ENCODE peak calls at places on chromosome X, in six cellular contexts. N, S, L, V, B and F are unnamed samples.

GRCh38 chrX:110045421-110045820 is 42.5 kb downstream of the TMEM164 start:
- DNase-seq in N (no peak), S (no peak), L (no peak), V (no peak), B (no peak), F (no peak)

GRCh38 chrX:42524374-42524773 is 253.6 kb downstream of the PPP1R2C start:
- DNase-seq in N (no peak), S (no peak), L (no peak), V (no peak), B (peak; percentile 1), F (no peak)

GRCh38 chrX:148854351-148854750 is 353.9 kb downstream of the AFF2 start:
- DNase-seq in N (no peak), S (no peak), L (no peak), V (no peak), B (no peak), F (no peak)

GRCh38 chrX:70352473-70352872 is 62.6 kb downstream of the KIF4A start:
- DNase-seq in N (no peak), S (no peak), L (no peak), V (no peak), B (no peak), F (no peak)

GRCh38 chrX:35380808-35381700 is 417.1 kb upstream of the MAGEB16 start:
- DNase-seq in N (no peak), S (no peak), L (no peak), V (no peak), B (peak; percentile 20), F (no peak)

GRCh38 chrX:126900937-126901336 is 81.4 kb downstream of the PRR32 start:
- DNase-seq in N (no peak), S (no peak), L (no peak), V (no peak), B (no peak), F (no peak)

GRCh38 chrX:153924149-153924861 is 1.8 kb downstream of the ARHGAP4 start:
- DNase-seq in N (no peak), S (peak; percentile 39), L (no peak), V (peak; percentile 44), B (peak; percentile 44), F (no peak)

GRCh38 chrX:131225078-131225477 is 64.0 kb downstream of the IGSF1 start:
- DNase-seq in N (no peak), S (no peak), L (no peak), V (no peak), B (no peak), F (no peak)

GRCh38 chrX:109274806-109275205 is 207.1 kb downstream of the GUCY2F start:
- DNase-seq in N (no peak), S (no peak), L (no peak), V (no peak), B (no peak), F (no peak)

GRCh38 chrX:37454537-37455285 is 105.5 kb downstream of the PRRG1 start:
- DNase-seq in N (no peak), S (no peak), L (no peak), V (no peak), B (peak; percentile 29), F (no peak)

GRCh38 chrX:153993079-153993478 is 20.5 kb downstream of the TMEM187 start:
- DNase-seq in N (no peak), S (no peak), L (no peak), V (no peak), B (no peak), F (no peak)

GRCh38 chrX:150227321-150227860 is 135.7 kb upstream of the MAMLD1 start:
- DNase-seq in N (no peak), S (no peak), L (no peak), V (no peak), B (no peak), F (no peak)

GRCh38 chrX:8105531-8105930 is 65.5 kb downstream of the VCX2 start:
- DNase-seq in N (no peak), S (no peak), L (no peak), V (no peak), B (no peak), F (no peak)

GRCh38 chrX:7083468-7084396 is 63.8 kb upstream of the STS start:
- DNase-seq in N (no peak), S (no peak), L (no peak), V (no peak), B (peak; percentile 98), F (no peak)

GRCh38 chrX:121831601-121832000 is 784.2 kb downstream of the GLUD2 start:
- DNase-seq in N (no peak), S (no peak), L (no peak), V (no peak), B (no peak), F (no peak)

GRCh38 chrX:110159235-110159634 is 156.3 kb downstream of the TMEM164 start:
- DNase-seq in N (no peak), S (no peak), L (no peak), V (no peak), B (no peak), F (no peak)

GRCh38 chrX:129840334-129840733 is 3.4 kb downstream of the ZDHHC9 start:
- DNase-seq in N (no peak), S (no peak), L (no peak), V (no peak), B (no peak), F (no peak)
- H3K27ac ChIP-seq in N (no peak overlapping the region), S (no peak overlapping the region), L (no peak overlapping the region), V (no peak overlapping the region), B (no peak overlapping the region), F (no peak overlapping the region)

DNA sequence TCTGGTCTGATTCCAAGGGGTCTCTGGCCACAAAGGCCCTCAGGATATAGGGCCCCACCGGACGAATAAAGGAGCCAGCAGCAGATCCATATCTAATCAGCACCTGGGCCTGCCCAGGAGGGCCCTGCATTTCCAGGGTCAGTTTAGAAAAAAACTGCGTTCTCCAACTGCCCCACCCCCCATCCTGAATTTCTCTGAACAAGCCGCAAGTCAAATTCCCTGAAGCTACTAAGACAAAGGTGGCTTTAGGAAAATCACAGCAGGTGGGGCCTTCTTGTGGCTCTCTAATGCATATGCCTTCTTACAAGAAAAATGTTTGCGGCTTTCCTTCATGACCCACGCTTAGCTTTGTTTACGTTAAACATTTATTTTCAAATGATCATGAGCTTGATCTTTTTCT is 76.6 kb downstream of the MBNL3 start:
- DNase-seq in N (no peak), S (no peak), L (no peak), V (no peak), B (no peak), F (no peak)
- H3K4me1 ChIP-seq in N (no peaks in the 10 kb centered on the region), S (no peaks in the 10 kb centered on the region), L (no peaks in the 10 kb centered on the region), V (peaks cover 6% of the 10 kb centered on the region), B (no peaks in the 10 kb centered on the region), F (no peaks in the 10 kb centered on the region)

GRCh38 chrX:136387951-136388502 is 87.3 kb downstream of the ADGRG4 start:
- DNase-seq in N (no peak), S (no peak), L (no peak), V (no peak), B (no peak), F (no peak)

GRCh38 chrX:136390921-136391320 is 90.2 kb downstream of the ADGRG4 start:
- DNase-seq in N (no peak), S (no peak), L (no peak), V (no peak), B (no peak), F (no peak)

GRCh38 chrX:136386173-136386572 is 85.4 kb downstream of the ADGRG4 start:
- DNase-seq in N (no peak), S (no peak), L (no peak), V (no peak), B (no peak), F (no peak)

DNA sequence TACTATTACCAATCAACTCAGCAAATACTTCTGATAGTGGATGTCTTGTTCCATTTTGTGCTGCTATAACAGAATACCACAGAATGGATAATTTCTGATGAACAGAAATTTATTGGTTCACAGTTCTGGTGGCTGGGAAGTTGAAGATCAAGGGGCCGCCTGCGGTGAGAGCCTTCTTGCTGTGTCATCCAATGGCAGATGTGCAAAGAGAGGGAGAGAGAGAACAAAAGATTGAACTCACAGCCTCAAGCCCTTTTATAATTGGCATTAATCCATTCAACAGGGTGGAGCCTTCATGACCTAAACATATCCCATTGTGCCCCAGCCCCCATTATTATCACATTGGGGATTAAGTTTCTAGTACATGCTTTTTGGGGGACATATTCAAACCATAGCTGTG is 86.1 kb downstream of the ADGRG4 start:
- DNase-seq in N (no peak), S (no peak), L (no peak), V (no peak), B (no peak), F (no peak)
- TF ChIP-seq CTCF in N (no peak), S (no peak), L (no peak), V (no peak), B (no peak), F (no peak)

DNA sequence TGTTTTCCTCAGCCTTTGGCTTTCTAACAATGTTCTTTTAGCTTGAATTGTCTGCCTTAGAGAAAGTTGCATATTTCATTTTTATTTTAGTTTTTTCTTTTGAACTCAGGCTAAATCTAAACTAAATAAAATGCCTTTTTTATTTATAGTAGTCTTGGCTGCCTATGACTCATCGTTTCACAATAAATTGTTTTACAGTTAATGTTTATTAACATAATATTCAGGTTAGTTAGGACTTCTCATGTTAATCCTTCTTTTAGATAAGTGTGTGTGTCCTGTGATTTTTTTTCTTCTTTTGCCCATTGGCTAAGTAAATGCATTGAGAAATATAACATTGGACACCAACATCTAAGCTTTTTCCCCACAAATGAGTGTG is 1.6 kb downstream of the RP2 start:
- DNase-seq in N (no peak), S (no peak), L (no peak), V (no peak), B (peak; percentile 24), F (no peak)
- H3K27ac ChIP-seq in N (no peak overlapping the region), S (no peak overlapping the region), L (peak overlapping the region; percentile 87), V (peak overlapping the region; percentile 90), B (no peak overlapping the region), F (peak overlapping the region; percentile 97)

GRCh38 chrX:152865232-152865920 is 32.5 kb upstream of the ZNF185 start:
- DNase-seq in N (no peak), S (peak; percentile 20), L (no peak), V (no peak), B (no peak), F (no peak)
- H3K4me1 ChIP-seq in N (no peaks in the 10 kb centered on the region), S (no peaks in the 10 kb centered on the region), L (no peaks in the 10 kb centered on the region), V (no peaks in the 10 kb centered on the region), B (no peaks in the 10 kb centered on the region), F (no peaks in the 10 kb centered on the region)

DNA sequence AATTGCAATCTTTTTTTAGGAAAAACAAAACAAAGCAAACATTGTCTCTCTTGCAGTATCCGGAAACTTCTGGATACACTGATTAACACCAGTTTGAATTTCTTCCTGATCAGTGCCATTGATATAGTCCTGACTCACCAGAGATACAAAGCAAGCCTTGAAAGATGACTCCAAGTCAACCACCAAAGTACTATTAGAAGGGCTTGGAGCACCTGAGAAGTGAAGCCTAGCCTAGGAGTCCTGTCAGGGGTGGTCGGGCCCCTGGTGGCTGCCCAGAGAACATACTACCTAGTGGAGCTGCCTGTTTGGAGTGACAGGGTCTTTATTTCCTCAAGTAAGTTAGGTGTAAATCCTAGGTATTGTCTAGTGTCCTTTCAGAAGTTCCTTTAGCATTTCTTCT is 593.2 kb downstream of the ZNF674 start:
- DNase-seq in N (no peak), S (no peak), L (no peak), V (no peak), B (no peak), F (no peak)
- TF ChIP-seq CTCF in N (no peak), S (no peak), L (no peak), V (no peak), B (no peak), F (no peak)

GRCh38 chrX:45807572-45808425 is 607.1 kb upstream of the DIPK2B start:
- DNase-seq in N (no peak), S (no peak), L (no peak), V (no peak), B (peak; percentile 70), F (no peak)
- H3K27ac ChIP-seq in N (no peak overlapping the region), S (peak overlapping the region; percentile 79), L (no peak overlapping the region), V (peak overlapping the region; percentile 19), B (peak overlapping the region; percentile 61), F (peak overlapping the region; percentile 40)